ENCODE peak calls at places on chromosomes 7 and 10, in eight cellular contexts. X is cardiac fibroblast, O is NCI-H1105 treated with DMSO at 0.1 percent for 48 hours, V is COR-L47, I is PC-3, K is H7, E is nucleus accumbens, W is COLO829. D is an unnamed sample.

GRCh38 chr7:67301667-67302066 is 305.0 kb downstream of the TYW1 start:
- DNase-seq in O (no peak), I (no peak), X (peak; percentile 5), K (no peak), V (no peak), E (no peak), W (no peak), D (no peak)

GRCh38 chr7:107208046-107208458 is 39.2 kb downstream of the HBP1 start:
- DNase-seq in X (peak; percentile 31), V (no peak), W (no peak), I (no peak), O (no peak), E (no peak), K (no peak), D (no peak)

GRCh38 chr10:13670311-13670710 is 83.5 kb downstream of the PRPF18 start:
- DNase-seq in E (no peak), V (no peak), W (no peak), I (no peak), K (no peak), X (no peak), O (no peak), D (no peak)

GRCh38 chr10:59754951-59755350 is 1.7 kb upstream of the MRLN start:
- DNase-seq in K (no peak), E (no peak), X (no peak), O (no peak), I (no peak), V (no peak), W (no peak), D (no peak)

GRCh38 chr7:96224682-96225081 is 97.2 kb downstream of the SLC25A13 start:
- DNase-seq in K (peak; percentile 61), V (no peak), W (no peak), I (peak; percentile 15), X (no peak), O (no peak), E (no peak), D (no peak)

GRCh38 chr7:98568891-98569290 is 48.2 kb upstream of the NPTX2 start:
- DNase-seq in K (no peak), O (peak; percentile 14), X (peak; percentile 25), V (peak; percentile 4), W (no peak), E (no peak), I (no peak), D (no peak)

GRCh38 chr7:72405389-72405788 is 6.7 kb downstream of the CALN1 start:
- DNase-seq in W (peak; percentile 59), I (no peak), K (no peak), V (no peak), X (no peak), E (peak; percentile 21), O (no peak), D (no peak)

GRCh38 chr7:8147760-8148463 is 114.1 kb downstream of the ICA1 start:
- DNase-seq in I (no peak), O (peak; percentile 91), K (no peak), E (no peak), V (peak; percentile 79), X (no peak), W (no peak), D (no peak)

GRCh38 chr7:13945670-13946069 is 43.8 kb downstream of the ETV1 start:
- DNase-seq in E (no peak), I (no peak), W (no peak), O (peak; percentile 96), X (peak; percentile 42), K (no peak), V (no peak), D (no peak)

GRCh38 chr7:144668503-144668902 is 167.3 kb downstream of the TPK1 start:
- DNase-seq in V (no peak), E (no peak), O (no peak), W (no peak), I (no peak), K (peak; percentile 31), X (no peak), D (no peak)

GRCh38 chr7:137886706-137887105 is 39.9 kb upstream of the DGKI start:
- DNase-seq in X (no peak), I (no peak), K (no peak), O (no peak), E (no peak), W (no peak), V (no peak), D (no peak)

GRCh38 chr10:70146489-70147488 is at the start of gene TYSND1:
- DNase-seq in O (peak; percentile 93), K (peak; percentile 98), V (peak; percentile 93), E (peak; percentile 89), X (peak; percentile 99), I (peak; percentile 100), W (peak; percentile 96), D (peak; percentile 96)

GRCh38 chr10:100339236-100339635 is 7.8 kb upstream of the SCD start:
- DNase-seq in V (no peak), O (no peak), I (no peak), W (no peak), K (no peak), E (no peak), X (no peak), D (no peak)

GRCh38 chr7:75639071-75639892 is 99.5 kb downstream of the HIP1 start:
- DNase-seq in X (peak; percentile 59), V (peak; percentile 53), I (peak; percentile 21), K (peak; percentile 95), O (peak; percentile 36), E (peak; percentile 56), W (no peak), D (peak; percentile 50)

GRCh38 chr10:117980216-117980615 is 66.5 kb downstream of the RAB11FIP2 start:
- DNase-seq in O (no peak), V (no peak), W (peak; percentile 14), E (no peak), X (peak; percentile 4), K (no peak), I (peak; percentile 87), D (no peak)

GRCh38 chr7:131544449-131545425 is 11.7 kb downstream of the PODXL start:
- DNase-seq in V (peak; percentile 32), K (no peak), E (no peak), I (peak; percentile 19), X (peak; percentile 34), W (peak; percentile 76), O (no peak), D (no peak)

GRCh38 chr7:24881622-24882021 is 98.4 kb downstream of the OSBPL3 start:
- DNase-seq in O (no peak), X (no peak), E (no peak), W (no peak), K (no peak), I (peak; percentile 31), V (no peak), D (no peak)

GRCh38 chr7:30164567-30164966 is 29.8 kb downstream of the MTURN start:
- DNase-seq in K (peak; percentile 65), V (peak; percentile 72), O (peak; percentile 75), E (no peak), W (peak; percentile 78), I (peak; percentile 76), X (peak; percentile 79), D (peak; percentile 47)

GRCh38 chr10:132485391-132485790 is 52.2 kb upstream of the INPP5A start:
- DNase-seq in X (no peak), V (no peak), E (no peak), O (no peak), W (no peak), K (no peak), I (no peak), D (no peak)

GRCh38 chr10:81806842-81807241 is 68.2 kb upstream of the NRG3 start:
- DNase-seq in O (no peak), W (no peak), E (no peak), I (no peak), V (no peak), X (no peak), K (no peak), D (no peak)

GRCh38 chr7:32257632-32258031 is 187.4 kb upstream of the PDE1C start:
- DNase-seq in K (no peak), V (no peak), X (no peak), E (no peak), W (no peak), I (no peak), O (peak; percentile 31), D (no peak)

GRCh38 chr7:143352506-143353130 is 9.9 kb downstream of the FAM131B start:
- DNase-seq in O (no peak), I (no peak), E (no peak), K (no peak), W (no peak), X (no peak), V (no peak), D (no peak)

GRCh38 chr10:88901610-88902327 is 21.7 kb downstream of the STAMBPL1 start:
- DNase-seq in X (no peak), K (no peak), E (no peak), O (no peak), I (no peak), W (no peak), V (no peak), D (no peak)

D was measured in NCI-H774.